ENCODE peak calls at places on chromosomes 7 and 10, in ten cellular contexts. One of them, this sample, is unnamed.

GRCh38 chr7:141220263-141220662 is 146.4 kb downstream of the TMEM178B start:
- DNase-seq in nephron progenitor cell: no peak
- DNase-seq in HuH-7: peak
- DNase-seq in caudate nucleus: no peak
- DNase-seq in NCI-H1092: peak
- DNase-seq in amniotic stem cell: no peak
- DNase-seq in HTR-8/SVneo: peak
- DNase-seq in testis: no peak
- DNase-seq in NCI-H774: peak
- DNase-seq in CD4-positive, CD25-positive, alpha-beta regulatory T cell: no peak
- DNase-seq in this sample: no peak

GRCh38 chr7:21542891-21543527 is at the start of gene DNAH11:
- DNase-seq in HuH-7: peak
- DNase-seq in caudate nucleus: no peak
- DNase-seq in HTR-8/SVneo: peak
- DNase-seq in testis: peak
- DNase-seq in NCI-H774: peak
- DNase-seq in amniotic stem cell: no peak
- DNase-seq in NCI-H1092: no peak
- DNase-seq in nephron progenitor cell: peak
- DNase-seq in CD4-positive, CD25-positive, alpha-beta regulatory T cell: no peak
- DNase-seq in this sample: no peak

GRCh38 chr10:2610946-2611345 is 456.4 kb upstream of the PFKP start:
- DNase-seq in caudate nucleus: no peak
- DNase-seq in nephron progenitor cell: no peak
- DNase-seq in NCI-H774: peak
- DNase-seq in amniotic stem cell: no peak
- DNase-seq in NCI-H1092: peak
- DNase-seq in HuH-7: no peak
- DNase-seq in testis: no peak
- DNase-seq in CD4-positive, CD25-positive, alpha-beta regulatory T cell: no peak
- DNase-seq in HTR-8/SVneo: no peak
- DNase-seq in this sample: no peak

GRCh38 chr10:77600640-77601039 is 37.0 kb downstream of the KCNMA1 start:
- DNase-seq in HuH-7: no peak
- DNase-seq in CD4-positive, CD25-positive, alpha-beta regulatory T cell: no peak
- DNase-seq in HTR-8/SVneo: no peak
- DNase-seq in NCI-H774: no peak
- DNase-seq in amniotic stem cell: no peak
- DNase-seq in caudate nucleus: no peak
- DNase-seq in nephron progenitor cell: no peak
- DNase-seq in NCI-H1092: no peak
- DNase-seq in testis: no peak
- DNase-seq in this sample: no peak

GRCh38 chr7:154841731-154842331 is 161.1 kb downstream of the PAXIP1 start:
- DNase-seq in caudate nucleus: no peak
- DNase-seq in HTR-8/SVneo: no peak
- DNase-seq in NCI-H1092: peak
- DNase-seq in HuH-7: no peak
- DNase-seq in nephron progenitor cell: no peak
- DNase-seq in testis: no peak
- DNase-seq in amniotic stem cell: no peak
- DNase-seq in CD4-positive, CD25-positive, alpha-beta regulatory T cell: no peak
- DNase-seq in NCI-H774: peak
- DNase-seq in this sample: no peak

GRCh38 chr10:68318331-68319059 is 13.4 kb upstream of the HNRNPH3 start:
- DNase-seq in amniotic stem cell: no peak
- DNase-seq in HuH-7: no peak
- DNase-seq in NCI-H774: no peak
- DNase-seq in CD4-positive, CD25-positive, alpha-beta regulatory T cell: no peak
- DNase-seq in testis: no peak
- DNase-seq in NCI-H1092: no peak
- DNase-seq in caudate nucleus: no peak
- DNase-seq in HTR-8/SVneo: no peak
- DNase-seq in nephron progenitor cell: no peak
- DNase-seq in this sample: no peak

GRCh38 chr10:102775973-102776669 is 32.4 kb downstream of the WBP1L start:
- DNase-seq in HTR-8/SVneo: peak
- DNase-seq in NCI-H774: no peak
- DNase-seq in testis: peak
- DNase-seq in NCI-H1092: no peak
- DNase-seq in caudate nucleus: peak
- DNase-seq in amniotic stem cell: no peak
- DNase-seq in HuH-7: no peak
- DNase-seq in CD4-positive, CD25-positive, alpha-beta regulatory T cell: no peak
- DNase-seq in nephron progenitor cell: peak
- DNase-seq in this sample: no peak

GRCh38 chr10:7424315-7424714 is 13.5 kb upstream of the SFMBT2 start:
- DNase-seq in testis: no peak
- DNase-seq in CD4-positive, CD25-positive, alpha-beta regulatory T cell: no peak
- DNase-seq in caudate nucleus: no peak
- DNase-seq in amniotic stem cell: no peak
- DNase-seq in NCI-H1092: no peak
- DNase-seq in NCI-H774: no peak
- DNase-seq in HuH-7: no peak
- DNase-seq in HTR-8/SVneo: no peak
- DNase-seq in nephron progenitor cell: no peak
- DNase-seq in this sample: no peak

GRCh38 chr7:101818699-101819071 is 1.3 kb downstream of the CUX1 start:
- DNase-seq in NCI-H1092: no peak
- DNase-seq in caudate nucleus: no peak
- DNase-seq in amniotic stem cell: no peak
- DNase-seq in NCI-H774: no peak
- DNase-seq in testis: no peak
- DNase-seq in nephron progenitor cell: no peak
- DNase-seq in CD4-positive, CD25-positive, alpha-beta regulatory T cell: no peak
- DNase-seq in HuH-7: no peak
- DNase-seq in HTR-8/SVneo: no peak
- DNase-seq in this sample: no peak

GRCh38 chr10:122113161-122113944 is 124.4 kb downstream of the TACC2 start:
- DNase-seq in HuH-7: peak
- DNase-seq in caudate nucleus: no peak
- DNase-seq in amniotic stem cell: peak
- DNase-seq in testis: peak
- DNase-seq in HTR-8/SVneo: peak
- DNase-seq in CD4-positive, CD25-positive, alpha-beta regulatory T cell: no peak
- DNase-seq in NCI-H1092: no peak
- DNase-seq in NCI-H774: no peak
- DNase-seq in nephron progenitor cell: peak
- DNase-seq in this sample: peak

GRCh38 chr10:93384006-93384405 is 98.1 kb downstream of the MYOF start:
- DNase-seq in amniotic stem cell: no peak
- DNase-seq in HTR-8/SVneo: peak
- DNase-seq in CD4-positive, CD25-positive, alpha-beta regulatory T cell: no peak
- DNase-seq in HuH-7: no peak
- DNase-seq in NCI-H1092: no peak
- DNase-seq in caudate nucleus: no peak
- DNase-seq in NCI-H774: no peak
- DNase-seq in testis: no peak
- DNase-seq in nephron progenitor cell: no peak
- DNase-seq in this sample: peak

GRCh38 chr10:97647556-97647955 is 7.1 kb downstream of the PI4K2A start:
- DNase-seq in HTR-8/SVneo: no peak
- DNase-seq in CD4-positive, CD25-positive, alpha-beta regulatory T cell: no peak
- DNase-seq in NCI-H774: no peak
- DNase-seq in amniotic stem cell: no peak
- DNase-seq in NCI-H1092: no peak
- DNase-seq in caudate nucleus: no peak
- DNase-seq in HuH-7: no peak
- DNase-seq in nephron progenitor cell: no peak
- DNase-seq in testis: no peak
- DNase-seq in this sample: peak

GRCh38 chr10:70053896-70054641 is 1.4 kb downstream of the MACROH2A2 start:
- DNase-seq in NCI-H1092: no peak
- DNase-seq in caudate nucleus: no peak
- DNase-seq in nephron progenitor cell: peak
- DNase-seq in CD4-positive, CD25-positive, alpha-beta regulatory T cell: no peak
- DNase-seq in amniotic stem cell: no peak
- DNase-seq in NCI-H774: no peak
- DNase-seq in HuH-7: peak
- DNase-seq in HTR-8/SVneo: peak
- DNase-seq in testis: peak
- DNase-seq in this sample: no peak

GRCh38 chr7:26657139-26657753 is 207.1 kb downstream of the SKAP2 start:
- DNase-seq in NCI-H1092: peak
- DNase-seq in HTR-8/SVneo: no peak
- DNase-seq in nephron progenitor cell: no peak
- DNase-seq in amniotic stem cell: no peak
- DNase-seq in HuH-7: no peak
- DNase-seq in CD4-positive, CD25-positive, alpha-beta regulatory T cell: no peak
- DNase-seq in NCI-H774: no peak
- DNase-seq in testis: no peak
- DNase-seq in caudate nucleus: no peak
- DNase-seq in this sample: no peak

GRCh38 chr7:37031571-37032257 is 307.4 kb upstream of the AOAH start:
- DNase-seq in caudate nucleus: no peak
- DNase-seq in HTR-8/SVneo: peak
- DNase-seq in NCI-H774: peak
- DNase-seq in NCI-H1092: no peak
- DNase-seq in testis: peak
- DNase-seq in HuH-7: peak
- DNase-seq in CD4-positive, CD25-positive, alpha-beta regulatory T cell: no peak
- DNase-seq in nephron progenitor cell: no peak
- DNase-seq in amniotic stem cell: peak
- DNase-seq in this sample: peak

GRCh38 chr10:23047201-23048050 is 48.0 kb upstream of the MSRB2 start:
- DNase-seq in NCI-H774: no peak
- DNase-seq in HTR-8/SVneo: no peak
- DNase-seq in NCI-H1092: no peak
- DNase-seq in nephron progenitor cell: no peak
- DNase-seq in HuH-7: no peak
- DNase-seq in amniotic stem cell: no peak
- DNase-seq in testis: no peak
- DNase-seq in CD4-positive, CD25-positive, alpha-beta regulatory T cell: no peak
- DNase-seq in caudate nucleus: no peak
- DNase-seq in this sample: no peak

GRCh38 chr7:19020062-19020461 is 97.4 kb downstream of the TWIST1 start:
- DNase-seq in HuH-7: no peak
- DNase-seq in amniotic stem cell: no peak
- DNase-seq in caudate nucleus: no peak
- DNase-seq in NCI-H1092: no peak
- DNase-seq in CD4-positive, CD25-positive, alpha-beta regulatory T cell: no peak
- DNase-seq in HTR-8/SVneo: no peak
- DNase-seq in nephron progenitor cell: no peak
- DNase-seq in NCI-H774: no peak
- DNase-seq in testis: no peak
- DNase-seq in this sample: no peak

GRCh38 chr7:94380264-94380663 is 14.4 kb upstream of the COL1A2 start:
- DNase-seq in HTR-8/SVneo: no peak
- DNase-seq in testis: no peak
- DNase-seq in NCI-H774: no peak
- DNase-seq in HuH-7: no peak
- DNase-seq in NCI-H1092: no peak
- DNase-seq in amniotic stem cell: no peak
- DNase-seq in nephron progenitor cell: no peak
- DNase-seq in caudate nucleus: no peak
- DNase-seq in CD4-positive, CD25-positive, alpha-beta regulatory T cell: no peak
- DNase-seq in this sample: no peak

GRCh38 chr7:105896407-105896842 is 20.0 kb upstream of the ATXN7L1 start:
- DNase-seq in HuH-7: no peak
- DNase-seq in NCI-H1092: peak
- DNase-seq in nephron progenitor cell: no peak
- DNase-seq in caudate nucleus: no peak
- DNase-seq in testis: no peak
- DNase-seq in NCI-H774: peak
- DNase-seq in HTR-8/SVneo: no peak
- DNase-seq in CD4-positive, CD25-positive, alpha-beta regulatory T cell: no peak
- DNase-seq in amniotic stem cell: no peak
- DNase-seq in this sample: no peak

GRCh38 chr7:156474241-156474743 is 166.3 kb upstream of the RNF32 start:
- DNase-seq in NCI-H1092: no peak
- DNase-seq in testis: no peak
- DNase-seq in nephron progenitor cell: no peak
- DNase-seq in CD4-positive, CD25-positive, alpha-beta regulatory T cell: no peak
- DNase-seq in caudate nucleus: no peak
- DNase-seq in NCI-H774: no peak
- DNase-seq in HTR-8/SVneo: no peak
- DNase-seq in amniotic stem cell: no peak
- DNase-seq in HuH-7: no peak
- DNase-seq in this sample: no peak

GRCh38 chr10:110207805-110208613 is 604 bp downstream of the MXI1 start:
- DNase-seq in amniotic stem cell: no peak
- DNase-seq in NCI-H774: no peak
- DNase-seq in HTR-8/SVneo: no peak
- DNase-seq in HuH-7: peak
- DNase-seq in testis: peak
- DNase-seq in NCI-H1092: no peak
- DNase-seq in nephron progenitor cell: peak
- DNase-seq in caudate nucleus: peak
- DNase-seq in CD4-positive, CD25-positive, alpha-beta regulatory T cell: peak
- DNase-seq in this sample: no peak

GRCh38 chr7:28678421-28678965 is 266.2 kb downstream of the CREB5 start:
- DNase-seq in NCI-H774: no peak
- DNase-seq in HuH-7: no peak
- DNase-seq in testis: no peak
- DNase-seq in nephron progenitor cell: no peak
- DNase-seq in NCI-H1092: no peak
- DNase-seq in caudate nucleus: no peak
- DNase-seq in HTR-8/SVneo: no peak
- DNase-seq in amniotic stem cell: no peak
- DNase-seq in CD4-positive, CD25-positive, alpha-beta regulatory T cell: no peak
- DNase-seq in this sample: no peak

GRCh38 chr7:94277236-94277635 is 117.5 kb upstream of the COL1A2 start:
- DNase-seq in nephron progenitor cell: no peak
- DNase-seq in CD4-positive, CD25-positive, alpha-beta regulatory T cell: no peak
- DNase-seq in testis: no peak
- DNase-seq in NCI-H1092: no peak
- DNase-seq in HTR-8/SVneo: no peak
- DNase-seq in HuH-7: no peak
- DNase-seq in NCI-H774: no peak
- DNase-seq in caudate nucleus: no peak
- DNase-seq in amniotic stem cell: no peak
- DNase-seq in this sample: no peak

GRCh38 chr10:79060641-79061255 is 8.0 kb upstream of the ZMIZ1 start:
- DNase-seq in CD4-positive, CD25-positive, alpha-beta regulatory T cell: no peak
- DNase-seq in caudate nucleus: no peak
- DNase-seq in testis: no peak
- DNase-seq in HTR-8/SVneo: no peak
- DNase-seq in NCI-H774: no peak
- DNase-seq in HuH-7: no peak
- DNase-seq in NCI-H1092: no peak
- DNase-seq in amniotic stem cell: no peak
- DNase-seq in nephron progenitor cell: no peak
- DNase-seq in this sample: no peak

GRCh38 chr10:132915411-132915810 is 27.0 kb downstream of the CFAP46 start:
- DNase-seq in CD4-positive, CD25-positive, alpha-beta regulatory T cell: no peak
- DNase-seq in HTR-8/SVneo: no peak
- DNase-seq in NCI-H1092: peak
- DNase-seq in testis: no peak
- DNase-seq in nephron progenitor cell: no peak
- DNase-seq in HuH-7: no peak
- DNase-seq in caudate nucleus: no peak
- DNase-seq in NCI-H774: no peak
- DNase-seq in amniotic stem cell: no peak
- DNase-seq in this sample: no peak

GRCh38 chr10:72315611-72316385 is 38.9 kb downstream of the DNAJB12 start:
- DNase-seq in caudate nucleus: no peak
- DNase-seq in amniotic stem cell: no peak
- DNase-seq in nephron progenitor cell: no peak
- DNase-seq in NCI-H774: no peak
- DNase-seq in HTR-8/SVneo: no peak
- DNase-seq in HuH-7: no peak
- DNase-seq in testis: peak
- DNase-seq in NCI-H1092: no peak
- DNase-seq in CD4-positive, CD25-positive, alpha-beta regulatory T cell: no peak
- DNase-seq in this sample: no peak

GRCh38 chr7:132004528-132004927 is 448.1 kb upstream of the PODXL start:
- DNase-seq in testis: peak
- DNase-seq in amniotic stem cell: no peak
- DNase-seq in HuH-7: no peak
- DNase-seq in HTR-8/SVneo: no peak
- DNase-seq in CD4-positive, CD25-positive, alpha-beta regulatory T cell: no peak
- DNase-seq in NCI-H1092: no peak
- DNase-seq in NCI-H774: no peak
- DNase-seq in caudate nucleus: no peak
- DNase-seq in nephron progenitor cell: no peak
- DNase-seq in this sample: no peak

GRCh38 chr10:11119843-11120242 is 102.2 kb downstream of the CELF2 start:
- DNase-seq in HTR-8/SVneo: no peak
- DNase-seq in nephron progenitor cell: no peak
- DNase-seq in testis: no peak
- DNase-seq in CD4-positive, CD25-positive, alpha-beta regulatory T cell: no peak
- DNase-seq in HuH-7: no peak
- DNase-seq in caudate nucleus: no peak
- DNase-seq in NCI-H774: no peak
- DNase-seq in NCI-H1092: no peak
- DNase-seq in amniotic stem cell: no peak
- DNase-seq in this sample: no peak